ENCODE peak calls at places on chromosomes 1 and 21, in six cellular contexts. D is H1, Z is K562, I is SK-N-SH, M is HepG2, U is GM12878. T is an unnamed sample.

GRCh38 chr1:41639332-41639936 is 155.0 kb upstream of the EDN2 start:
- DNase-seq in D (no peak), Z (no peak), I (no peak), M (no peak), U (no peak), T (no peak)

GRCh38 chr1:59815892-59816291 is 1.1 kb downstream of the HOOK1 start:
- DNase-seq in D (no peak), Z (no peak), I (no peak), M (peak; percentile 18), U (no peak), T (no peak)

GRCh38 chr21:45670731-45671130 is 27.2 kb downstream of the PCBP3 start:
- DNase-seq in D (no peak), Z (no peak), I (no peak), M (no peak), U (no peak), T (no peak)

GRCh38 chr1:34236089-34236488 is 59.4 kb downstream of the C1orf94 start:
- DNase-seq in D (no peak), Z (no peak), I (no peak), M (peak; percentile 12), U (no peak), T (no peak)

GRCh38 chr1:185973645-185974044 is 239.5 kb downstream of the HMCN1 start:
- DNase-seq in D (no peak), Z (no peak), I (no peak), M (no peak), U (no peak), T (no peak)

GRCh38 chr1:41516168-41516961 is 31.9 kb upstream of the EDN2 start:
- DNase-seq in D (peak; percentile 62), Z (peak; percentile 93), I (peak; percentile 97), M (peak; percentile 55), U (no peak), T (peak; percentile 73)

GRCh38 chr1:112296908-112297307 is 99.1 kb upstream of the CTTNBP2NL start:
- DNase-seq in D (no peak), Z (no peak), I (no peak), M (no peak), U (no peak), T (no peak)

GRCh38 chr1:227370463-227371254 is 52.4 kb upstream of the CDC42BPA start:
- DNase-seq in D (no peak), Z (no peak), I (no peak), M (no peak), U (no peak), T (no peak)

GRCh38 chr1:241716915-241717651 is 65.0 kb downstream of the WDR64 start:
- DNase-seq in D (no peak), Z (no peak), I (no peak), M (no peak), U (no peak), T (no peak)

GRCh38 chr1:7043729-7044470 is 258.6 kb downstream of the CAMTA1 start:
- DNase-seq in D (no peak), Z (no peak), I (no peak), M (no peak), U (no peak), T (no peak)

DNA sequence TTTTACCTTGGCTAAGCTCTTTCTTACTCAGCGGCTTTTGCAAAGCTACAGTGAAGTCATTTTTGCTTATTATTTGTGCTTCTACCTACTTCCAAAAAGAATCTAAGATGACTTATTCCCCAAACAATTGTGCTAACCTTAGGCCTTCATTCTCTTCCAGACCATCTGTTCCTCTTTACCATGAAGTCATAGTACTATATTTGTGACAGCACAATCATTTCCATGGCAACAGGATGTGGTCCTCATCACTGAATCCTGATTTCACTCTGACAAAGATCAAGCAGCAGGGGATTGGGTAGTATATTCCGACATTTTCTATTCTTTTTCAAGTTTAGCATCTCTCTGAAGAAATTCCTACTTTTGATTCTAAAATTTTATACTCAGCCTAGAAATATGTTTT is 24.8 kb upstream of the NMNAT2 start:
- DNase-seq in D (no peak), Z (no peak), I (peak; percentile 52), M (no peak), U (no peak), T (no peak)
- TF ChIP-seq GABPA in D (no peak), Z (no peak), I (no peak), M (no peak), U (no peak), T (no peak)

DNA sequence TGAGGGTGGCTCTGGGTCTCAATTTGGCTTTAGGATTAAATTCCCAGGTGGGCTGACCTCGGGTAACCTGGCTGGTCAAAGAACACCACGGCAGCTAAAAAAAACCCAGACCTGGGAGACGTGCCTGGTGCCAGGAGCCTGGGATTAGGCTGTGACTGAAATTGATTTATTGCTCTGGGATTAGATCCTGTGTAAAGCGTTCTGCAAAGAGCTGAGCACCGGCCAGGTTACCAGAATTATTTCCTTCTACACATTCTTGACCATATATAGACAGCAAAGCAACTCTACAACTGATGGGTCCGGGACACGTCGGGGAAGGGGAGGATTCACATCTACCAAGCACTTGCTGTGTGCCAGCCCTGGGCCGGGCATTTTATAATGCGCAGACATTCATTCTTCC is 45.2 kb downstream of the TMCO4 start:
- DNase-seq in D (no peak), Z (no peak), I (no peak), M (no peak), U (no peak), T (no peak)
- TF ChIP-seq POLR2AphosphoS5 in D (no peak), Z (no peak), I (no peak), M (no peak), U (no peak), T (no peak)

GRCh38 chr1:78607944-78608343 is 12.3 kb upstream of the IFI44L start:
- DNase-seq in D (no peak), Z (no peak), I (no peak), M (peak; percentile 57), U (no peak), T (no peak)

GRCh38 chr1:78606274-78606673 is 14.0 kb upstream of the IFI44L start:
- DNase-seq in D (no peak), Z (no peak), I (no peak), M (no peak), U (no peak), T (no peak)

GRCh38 chr1:78603206-78603605 is 17.0 kb upstream of the IFI44L start:
- DNase-seq in D (no peak), Z (no peak), I (no peak), M (no peak), U (no peak), T (no peak)

GRCh38 chr1:78604643-78605042 is 15.6 kb upstream of the IFI44L start:
- DNase-seq in D (no peak), Z (no peak), I (no peak), M (no peak), U (no peak), T (no peak)

DNA sequence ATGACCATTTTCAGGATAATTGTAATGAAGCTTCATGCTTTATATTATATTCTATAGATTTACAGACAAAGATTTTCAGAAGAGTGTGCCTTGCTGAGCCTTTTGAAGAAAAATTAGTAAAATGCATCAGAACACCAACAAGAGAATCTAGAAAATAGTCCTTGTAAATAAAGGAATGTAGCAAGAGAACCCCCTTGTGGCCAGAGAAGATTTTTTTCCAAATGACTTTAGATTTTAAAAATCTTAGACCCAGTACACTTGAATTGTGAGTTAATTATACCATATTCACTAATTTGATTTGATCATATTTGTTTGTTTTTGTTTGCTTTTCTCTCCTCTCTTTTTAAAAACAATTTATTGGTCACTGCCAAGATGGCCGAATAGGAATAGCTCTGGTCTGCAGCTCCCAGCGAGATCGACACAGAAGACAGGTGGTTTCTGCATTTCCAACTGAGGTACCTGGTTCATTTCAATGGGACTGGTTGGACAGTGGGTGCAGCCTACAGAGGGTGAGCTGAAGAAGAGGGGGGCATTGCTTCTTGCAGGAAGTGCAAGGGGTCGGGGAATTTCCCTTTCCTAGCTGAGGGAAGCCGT is 12.8 kb upstream of the IFI44L start:
- DNase-seq in D (no peak), Z (no peak), I (peak; percentile 19), M (no peak), U (no peak), T (no peak)
- TF ChIP-seq GABPA in D (no peak), Z (no peak), I (no peak), M (no peak), U (no peak), T (no peak)

GRCh38 chr1:244969355-244970235 is 105.3 kb upstream of the HNRNPU start:
- DNase-seq in D (no peak), Z (no peak), I (peak; percentile 73), M (peak; percentile 77), U (no peak), T (peak; percentile 73)
- TF ChIP-seq POLR2AphosphoS5 in D (no peak), Z (no peak), I (peak; percentile 39), M (peak; percentile 25), U (peak; percentile 35), T (peak; percentile 88)

DNA sequence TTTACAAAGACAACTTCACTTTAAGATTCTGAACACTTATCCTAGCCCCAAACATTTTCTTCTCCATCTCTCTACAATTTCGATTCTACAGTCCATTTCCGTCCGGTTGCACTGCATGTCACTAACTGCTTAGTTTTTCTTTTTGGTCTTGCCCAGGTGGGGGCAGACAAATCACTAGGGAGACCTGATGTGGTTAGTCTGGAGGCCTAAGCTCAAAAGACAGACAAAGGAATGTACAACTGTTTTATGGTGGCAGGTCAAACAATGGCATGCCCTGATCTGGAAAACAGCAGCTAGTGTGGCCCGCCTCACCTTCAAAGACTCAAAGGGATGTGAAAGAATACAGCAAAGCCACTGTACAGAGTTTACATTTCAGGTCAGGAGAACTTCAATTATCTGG is 3.8 kb downstream of the ETV3 start:
- DNase-seq in D (no peak), Z (no peak), I (no peak), M (no peak), U (no peak), T (no peak)
- TF ChIP-seq GABPA in D (no peak), Z (no peak), I (no peak), M (no peak), U (no peak), T (no peak)

GRCh38 chr1:155962599-155963211 is 15.6 kb downstream of the ARHGEF2 start:
- DNase-seq in D (no peak), Z (no peak), I (no peak), M (no peak), U (no peak), T (no peak)
- TF ChIP-seq POLR2AphosphoS5 in D (no peak), Z (no peak), I (no peak), M (no peak), U (no peak), T (no peak)

DNA sequence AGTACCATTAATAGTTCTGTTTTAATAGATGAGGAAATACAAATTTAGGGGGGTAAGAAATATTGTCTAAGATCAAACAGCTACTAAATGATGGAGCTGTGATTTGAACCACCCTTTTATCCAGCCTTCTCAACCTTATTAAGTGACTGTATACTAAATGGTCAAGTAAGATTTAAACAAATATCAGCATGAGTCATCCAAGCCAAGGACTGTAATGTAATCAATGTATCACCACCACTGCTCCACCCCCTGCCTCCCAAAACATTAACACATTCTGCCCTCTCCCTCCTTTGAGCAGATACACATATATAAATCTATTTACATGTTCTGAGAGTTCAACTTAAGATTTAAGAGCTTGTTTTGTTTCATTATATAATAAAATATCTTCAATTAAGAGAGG is 58.9 kb downstream of the LRRC40 start:
- DNase-seq in D (no peak), Z (no peak), I (no peak), M (peak; percentile 31), U (no peak), T (no peak)
- TF ChIP-seq GABPA in D (no peak), Z (no peak), I (no peak), M (no peak), U (no peak), T (no peak)